ENCODE peak calls at places on chromosomes 6 and 20, in six cellular contexts. R, Q, W, P, J and O are unnamed samples.

GRCh38 chr6:149963212-149963461 is 606 bp upstream of the ULBP1 start:
- DNase-seq in W (no peak), P (no peak), R (no peak), Q (peak), J (peak), O (peak)

GRCh38 chr20:17327185-17327780 is 100.4 kb downstream of the PCSK2 start:
- DNase-seq in R (no peak), J (peak), P (no peak), Q (no peak), W (no peak), O (no peak)

GRCh38 chr6:160030103-160030502 is 61.2 kb downstream of the IGF2R start:
- DNase-seq in P (peak), R (no peak), W (no peak), J (no peak), Q (no peak), O (no peak)

GRCh38 chr20:12535316-12535715 is 473.5 kb upstream of the SPTLC3 start:
- DNase-seq in R (no peak), W (no peak), P (no peak), Q (no peak), J (no peak), O (no peak)

GRCh38 chr6:141103246-141103645 is 1029.5 kb upstream of the GJE1 start:
- DNase-seq in Q (no peak), P (no peak), J (no peak), W (no peak), R (no peak), O (no peak)

GRCh38 chr20:46801003-46801702 is 91.7 kb downstream of the SLC2A10 start:
- DNase-seq in W (no peak), P (no peak), Q (no peak), R (peak), J (no peak), O (no peak)

GRCh38 chr6:157200117-157200516 is 123.2 kb downstream of the TMEM242 start:
- DNase-seq in J (peak), Q (no peak), R (no peak), P (no peak), W (no peak), O (no peak)

GRCh38 chr20:59008715-59009336 is 1.8 kb upstream of the CTSZ start:
- DNase-seq in P (no peak), W (no peak), J (no peak), Q (no peak), R (no peak), O (no peak)

GRCh38 chr6:37653933-37654565 is 43.6 kb downstream of the MDGA1 start:
- DNase-seq in J (peak), R (peak), Q (peak), P (peak), W (peak), O (peak)

GRCh38 chr6:18186033-18186432 is 30.8 kb downstream of the KDM1B start:
- DNase-seq in Q (no peak), R (no peak), J (no peak), W (no peak), P (no peak), O (peak)

GRCh38 chr20:32362924-32363364 is 4.8 kb downstream of the ASXL1 start:
- DNase-seq in W (no peak), R (peak), P (no peak), Q (no peak), J (no peak), O (no peak)

GRCh38 chr6:81988871-81989270 is 236.4 kb upstream of the TENT5A start:
- DNase-seq in Q (no peak), R (no peak), J (no peak), P (no peak), W (no peak), O (no peak)

GRCh38 chr6:166595061-166595780 is 8.7 kb upstream of the RAMACL start:
- DNase-seq in R (no peak), P (no peak), W (no peak), Q (no peak), J (no peak), O (no peak)

DNA sequence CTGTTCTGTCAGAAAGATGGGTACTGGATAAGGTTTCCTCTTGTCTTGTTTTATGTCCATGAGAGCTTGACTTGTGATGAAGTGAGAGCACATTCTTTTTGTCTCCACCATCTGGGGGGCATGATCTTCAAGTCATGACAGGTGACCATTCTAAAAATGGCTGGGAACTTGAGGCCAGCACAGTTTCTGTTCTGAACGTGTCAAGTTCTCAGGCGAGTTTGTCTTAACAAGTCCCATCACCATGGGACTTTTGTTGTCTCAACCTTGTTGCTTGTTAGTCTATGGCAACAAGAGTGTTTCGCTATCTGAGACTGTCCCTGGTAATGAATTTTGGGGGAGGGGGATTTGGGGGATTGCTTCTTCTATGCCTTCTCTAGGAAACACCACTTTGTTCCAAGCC is 25.6 kb upstream of the ENPP4 start:
- DNase-seq in P (no peak), W (peak), R (no peak), Q (no peak), J (no peak), O (no peak)
- TF ChIP-seq JUND in P (no peak), W (no peak), R (no peak), Q (no peak), J (no peak), O (no peak)

DNA sequence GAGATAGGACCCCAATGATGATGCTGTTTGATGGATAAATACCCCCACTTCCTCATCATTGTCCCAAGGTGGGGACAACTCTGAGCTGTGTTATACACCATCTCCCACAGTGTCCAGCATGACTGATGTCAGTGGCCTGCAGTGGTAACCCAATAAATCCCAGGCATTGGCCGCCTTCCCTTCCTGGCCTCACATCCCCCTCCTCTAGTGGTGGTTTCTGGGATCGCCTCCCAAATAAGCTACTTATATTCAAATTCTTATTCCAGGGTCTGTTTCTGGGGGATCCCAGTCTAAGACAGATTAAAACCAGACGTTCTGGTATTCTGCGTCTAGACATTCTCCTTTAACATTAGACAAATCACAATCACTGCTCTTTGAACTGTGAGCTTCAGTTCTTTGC is 90.6 kb downstream of the SCP2D1 start:
- DNase-seq in W (no peak), R (no peak), P (no peak), J (no peak), Q (no peak), O (no peak)
- TF ChIP-seq JUND in W (no peak), R (no peak), P (no peak), J (no peak), Q (no peak), O (no peak)

GRCh38 chr6:11971154-11971553 is 41.0 kb upstream of the HIVEP1 start:
- DNase-seq in R (no peak), W (no peak), P (no peak), Q (no peak), J (no peak), O (no peak)
- TF ChIP-seq JUND in R (no peak), W (no peak), P (peak), Q (no peak), J (no peak), O (no peak)

GRCh38 chr20:63322146-63322922 is 29.3 kb downstream of the COL20A1 start:
- DNase-seq in W (no peak), Q (peak), P (no peak), R (no peak), J (no peak), O (no peak)
- TF ChIP-seq JUND in W (no peak), Q (no peak), P (no peak), R (no peak), J (no peak), O (no peak)